ENCODE peak calls at places on chromosomes 11 and 22, in ten cellular contexts. C is right lobe of liver, E is A549, T is HCT116, N is HepG2, S is tibial nerve, I is stomach, W is uterus, M is Peyer's patch, A is thyroid gland. J is an unnamed sample.

GRCh38 chr22:17772963-17773605 is 1.2 kb downstream of the BID start:
- DNase-seq in C (no peak), E (no peak), T (no peak), N (no peak), S (no peak), I (no peak), W (no peak), M (no peak), A (no peak), J (no peak)

GRCh38 chr11:17314232-17314547 is 37.4 kb upstream of the NCR3LG1 start:
- DNase-seq in C (no peak), E (no peak), T (no peak), N (no peak), S (no peak), I (no peak), W (no peak), M (no peak), A (no peak), J (peak; percentile 49)

GRCh38 chr11:66317766-66318575 is 1.1 kb upstream of the CD248 start:
- DNase-seq in C (no peak), E (no peak), T (no peak), N (peak; percentile 70), S (peak; percentile 73), I (peak; percentile 36), W (peak; percentile 79), M (peak; percentile 76), A (peak; percentile 21), J (no peak)

GRCh38 chr11:41115066-41115465 is 344.4 kb downstream of the LRRC4C start:
- DNase-seq in C (no peak), E (no peak), T (no peak), N (no peak), S (no peak), I (no peak), W (no peak), M (no peak), A (no peak), J (no peak)

GRCh38 chr11:102911758-102912481 is 37.1 kb upstream of the MMP12 start:
- DNase-seq in C (no peak), E (no peak), T (no peak), N (no peak), S (no peak), I (no peak), W (no peak), M (no peak), A (no peak), J (no peak)

GRCh38 chr11:35664977-35665441 is 2.4 kb downstream of the TRIM44 start:
- DNase-seq in C (no peak), E (no peak), T (no peak), N (no peak), S (no peak), I (no peak), W (no peak), M (no peak), A (no peak), J (no peak)

GRCh38 chr11:71304045-71304444 is 51.7 kb upstream of the SHANK2 start:
- DNase-seq in C (no peak), E (no peak), T (no peak), N (no peak), S (no peak), I (no peak), W (no peak), M (no peak), A (no peak), J (no peak)

GRCh38 chr11:35170503-35170902 is 31.5 kb downstream of the CD44 start:
- DNase-seq in C (no peak), E (no peak), T (no peak), N (no peak), S (no peak), I (no peak), W (no peak), M (no peak), A (no peak), J (no peak)

GRCh38 chr11:117815262-117815803 is 9.2 kb downstream of the FXYD2 start:
- DNase-seq in C (no peak), E (no peak), T (no peak), N (no peak), S (peak; percentile 22), I (no peak), W (no peak), M (peak; percentile 80), A (peak; percentile 35), J (no peak)

GRCh38 chr11:117816846-117817212 is 7.7 kb downstream of the FXYD2 start:
- DNase-seq in C (no peak), E (no peak), T (no peak), N (no peak), S (no peak), I (no peak), W (no peak), M (peak; percentile 38), A (no peak), J (no peak)

GRCh38 chr11:117816151-117816741 is 8.3 kb downstream of the FXYD2 start:
- DNase-seq in C (no peak), E (no peak), T (no peak), N (peak; percentile 65), S (no peak), I (no peak), W (peak; percentile 60), M (no peak), A (peak; percentile 72), J (no peak)

GRCh38 chr11:117814204-117814765 is 10.3 kb downstream of the FXYD2 start:
- DNase-seq in C (no peak), E (no peak), T (no peak), N (no peak), S (no peak), I (no peak), W (no peak), M (no peak), A (no peak), J (no peak)

DNA sequence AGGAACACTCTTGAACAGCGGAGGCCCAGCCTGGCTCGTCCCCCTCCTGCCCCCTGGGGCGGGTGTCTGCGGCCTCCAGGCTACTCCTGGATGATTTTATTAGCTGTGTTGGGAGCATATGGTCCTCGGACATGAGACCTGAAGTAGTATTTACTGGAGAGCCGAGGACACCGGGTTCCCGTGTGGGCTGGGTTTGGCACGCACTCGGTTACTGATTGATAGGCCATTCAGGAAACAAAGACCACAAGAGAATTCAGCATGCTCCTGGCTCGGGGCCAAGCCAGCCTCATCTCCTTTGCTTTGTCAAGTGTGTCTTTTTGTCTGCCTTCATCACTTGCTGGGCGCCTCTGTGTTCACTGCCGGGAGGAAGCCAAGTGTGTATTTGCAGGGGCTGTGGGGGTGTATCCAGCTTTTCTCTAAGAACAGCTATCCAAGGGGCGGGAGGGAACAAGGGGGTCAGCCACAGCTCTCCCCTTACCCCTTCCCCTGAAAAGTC is 9.7 kb downstream of the FXYD2 start:
- DNase-seq in C (peak; percentile 55), E (no peak), T (no peak), N (peak; percentile 54), S (peak; percentile 57), I (peak; percentile 81), W (peak; percentile 69), M (peak; percentile 96), A (peak; percentile 99), J (no peak)
- H3K4me3 ChIP-seq in C (no peak overlapping the region), E (no peak overlapping the region), T (no peak overlapping the region), N (peak overlapping the region; percentile 61), S (no peak overlapping the region), I (no peak overlapping the region), W (no peak overlapping the region), M (no peak overlapping the region), A (no peak overlapping the region), J (no peak overlapping the region)

GRCh38 chr22:22024440-22024839 is 41.9 kb upstream of the TOP3B start:
- DNase-seq in C (no peak), E (no peak), T (no peak), N (no peak), S (no peak), I (no peak), W (no peak), M (no peak), A (no peak), J (no peak)

GRCh38 chr22:22027955-22028354 is 45.4 kb upstream of the TOP3B start:
- DNase-seq in C (no peak), E (no peak), T (no peak), N (no peak), S (no peak), I (no peak), W (no peak), M (no peak), A (no peak), J (no peak)

GRCh38 chr22:22023581-22024137 is 41.1 kb upstream of the TOP3B start:
- DNase-seq in C (no peak), E (no peak), T (no peak), N (no peak), S (no peak), I (no peak), W (no peak), M (no peak), A (no peak), J (no peak)

GRCh38 chr22:22025320-22026156 is 43.0 kb upstream of the TOP3B start:
- DNase-seq in C (no peak), E (no peak), T (no peak), N (no peak), S (no peak), I (no peak), W (no peak), M (peak; percentile 69), A (no peak), J (no peak)

GRCh38 chr22:22026157-22026831 is 43.7 kb upstream of the TOP3B start:
- DNase-seq in C (no peak), E (no peak), T (no peak), N (no peak), S (no peak), I (no peak), W (no peak), M (peak; percentile 59), A (no peak), J (no peak)
- TF ChIP-seq POLR2A in C (no peak), E (no peak), T (no peak), N (no peak), S (no peak), I (no peak), W (no peak), M (no peak), A (no peak), J (no peak)

GRCh38 chr22:37485006-37485713 is 1.0 kb downstream of the MFNG start:
- DNase-seq in C (peak; percentile 60), E (no peak), T (no peak), N (no peak), S (no peak), I (no peak), W (no peak), M (peak; percentile 53), A (no peak), J (peak; percentile 76)

GRCh38 chr22:37483050-37483449 is 3.1 kb downstream of the MFNG start:
- DNase-seq in C (no peak), E (no peak), T (no peak), N (no peak), S (no peak), I (no peak), W (no peak), M (no peak), A (no peak), J (no peak)

GRCh38 chr22:37483594-37484114 is 2.5 kb downstream of the MFNG start:
- DNase-seq in C (no peak), E (no peak), T (no peak), N (peak; percentile 11), S (no peak), I (no peak), W (no peak), M (no peak), A (peak; percentile 79), J (peak; percentile 71)

GRCh38 chr22:37485714-37486223 is 415 bp downstream of the MFNG start:
- DNase-seq in C (no peak), E (no peak), T (no peak), N (no peak), S (no peak), I (no peak), W (no peak), M (peak; percentile 39), A (no peak), J (peak; percentile 27)

DNA sequence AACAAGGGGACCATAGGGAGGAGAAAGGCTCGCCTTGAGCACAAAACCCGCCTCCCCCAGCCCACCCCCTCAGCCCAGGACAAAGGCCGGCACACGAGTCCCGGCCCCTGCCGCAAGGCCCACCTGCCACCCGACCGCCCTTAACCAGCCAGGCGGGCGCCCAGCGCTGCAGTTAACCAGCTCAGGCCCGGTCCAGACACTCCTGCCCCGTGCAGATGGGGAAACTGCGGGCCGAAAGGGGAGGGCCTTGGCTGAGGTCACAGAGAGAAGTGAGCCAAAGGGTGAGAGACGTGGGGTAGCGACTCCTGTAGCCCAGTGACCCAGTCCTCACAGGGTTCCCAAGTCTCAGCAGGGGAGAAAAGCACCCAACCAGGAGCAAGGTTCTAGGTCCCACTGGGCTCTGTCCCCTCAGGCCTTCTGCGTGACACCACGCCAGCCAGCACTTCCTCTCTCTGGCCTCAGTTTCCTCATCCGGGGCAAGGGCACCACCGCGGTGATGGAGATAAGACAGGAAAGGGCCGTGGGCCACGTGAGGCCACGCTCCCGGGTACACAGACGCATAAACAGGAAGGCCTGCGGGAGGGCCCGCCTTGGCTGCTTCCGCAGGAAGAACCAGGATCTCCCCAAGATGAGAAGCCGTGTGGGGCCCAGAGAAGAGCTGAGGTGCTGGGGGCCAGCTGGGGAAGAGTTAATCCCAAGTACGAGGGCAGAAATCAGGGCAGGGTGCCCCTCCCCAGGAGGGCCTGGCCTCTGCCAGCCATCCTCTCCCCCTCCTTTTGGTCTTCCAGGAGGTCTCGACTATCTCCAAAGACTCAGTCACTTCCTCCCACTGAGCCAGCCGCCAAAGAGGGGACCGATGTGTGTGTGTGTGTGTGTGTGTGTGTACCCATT is 1.8 kb downstream of the MFNG start:
- DNase-seq in C (peak; percentile 86), E (no peak), T (no peak), N (no peak), S (peak; percentile 51), I (peak; percentile 72), W (peak; percentile 43), M (peak; percentile 98), A (peak; percentile 50), J (peak; percentile 88)
- H3K4me3 ChIP-seq in C (peak overlapping the region; percentile 41), E (no peak overlapping the region), T (no peak overlapping the region), N (peak overlapping the region; percentile 61), S (no peak overlapping the region), I (peak overlapping the region; percentile 38), W (no peak overlapping the region), M (peak overlapping the region; percentile 41), A (no peak overlapping the region), J (peak overlapping the region; percentile 61)

GRCh38 chr11:914747-915493 is 4.3 kb upstream of the CHID1 start:
- DNase-seq in C (peak; percentile 88), E (no peak), T (no peak), N (peak; percentile 68), S (peak; percentile 67), I (peak; percentile 50), W (no peak), M (no peak), A (peak; percentile 40), J (no peak)
- TF ChIP-seq POLR2A in C (peak; percentile 80), E (no peak), T (no peak), N (peak; percentile 56), S (peak; percentile 11), I (no peak), W (no peak), M (no peak), A (no peak), J (no peak)